ENCODE peak calls at places on chromosomes 16 and 17, in ten cellular contexts. J is fibroblast of the aortic adventitia, R is neural crest cell, A is fibroblast of lung, V is fibroblast of pulmonary artery, Q is left kidney, E is T-helper 17 cell, M is T-helper 1 cell, P is OCI-LY7, X is activated T-cell treated with anti-CD3 and anti-CD28 coated beads for 48 hours. U is an unnamed sample.

GRCh38 chr16:46649571-46649970 is 28.4 kb upstream of the SHCBP1 start:
- DNase-seq in J (peak; percentile 84), R (no peak), A (peak; percentile 82), V (peak; percentile 49), Q (no peak), E (no peak), M (no peak), P (no peak), X (no peak), U (no peak)

GRCh38 chr17:34639706-34640425 is 60.5 kb downstream of the TMEM132E start:
- DNase-seq in J (no peak), R (no peak), A (no peak), V (no peak), Q (no peak), E (no peak), M (no peak), P (no peak), X (no peak), U (no peak)

GRCh38 chr16:180101-180920 is at the start of gene HBQ1:
- DNase-seq in J (no peak), R (peak; percentile 75), A (no peak), V (peak; percentile 25), Q (peak; percentile 75), E (peak; percentile 26), M (no peak), P (no peak), X (peak; percentile 49), U (peak; percentile 18)

GRCh38 chr17:76535788-76536510 is 1.6 kb downstream of the CYGB start:
- DNase-seq in J (no peak), R (no peak), A (no peak), V (no peak), Q (no peak), E (no peak), M (no peak), P (no peak), X (no peak), U (no peak)

GRCh38 chr16:74734361-74735161 is 33.9 kb upstream of the MLKL start:
- DNase-seq in J (no peak), R (no peak), A (no peak), V (no peak), Q (peak; percentile 79), E (no peak), M (no peak), P (no peak), X (no peak), U (no peak)

GRCh38 chr17:69175812-69176517 is 34.3 kb upstream of the ABCA6 start:
- DNase-seq in J (peak; percentile 92), R (no peak), A (peak; percentile 88), V (peak; percentile 94), Q (no peak), E (no peak), M (no peak), P (no peak), X (no peak), U (peak; percentile 91)

GRCh38 chr16:996672-997071 is 15.1 kb downstream of the SOX8 start:
- DNase-seq in J (no peak), R (no peak), A (no peak), V (no peak), Q (no peak), E (no peak), M (peak; percentile 26), P (no peak), X (no peak), U (no peak)

GRCh38 chr17:51197754-51198153 is 31.5 kb downstream of the NME2 start:
- DNase-seq in J (no peak), R (no peak), A (no peak), V (no peak), Q (no peak), E (no peak), M (no peak), P (no peak), X (no peak), U (no peak)

GRCh38 chr16:1991135-1991551 is 1.4 kb downstream of the SYNGR3 start:
- DNase-seq in J (no peak), R (no peak), A (no peak), V (no peak), Q (peak; percentile 31), E (no peak), M (peak; percentile 51), P (peak; percentile 79), X (no peak), U (no peak)

GRCh38 chr17:50279181-50279526 is 4.9 kb downstream of the TMEM92 start:
- DNase-seq in J (no peak), R (no peak), A (no peak), V (peak; percentile 28), Q (no peak), E (no peak), M (no peak), P (no peak), X (no peak), U (no peak)

GRCh38 chr17:40859536-40859935 is 7.5 kb downstream of the KRT12 start:
- DNase-seq in J (peak; percentile 11), R (no peak), A (no peak), V (no peak), Q (peak; percentile 10), E (no peak), M (no peak), P (no peak), X (no peak), U (no peak)

GRCh38 chr16:50683689-50684374 is 2.7 kb upstream of the SNX20 start:
- DNase-seq in J (no peak), R (no peak), A (no peak), V (no peak), Q (no peak), E (no peak), M (no peak), P (peak; percentile 34), X (no peak), U (no peak)

GRCh38 chr16:66432429-66432828 is 5.3 kb downstream of the BEAN1 start:
- DNase-seq in J (no peak), R (no peak), A (no peak), V (no peak), Q (no peak), E (no peak), M (no peak), P (no peak), X (no peak), U (no peak)

GRCh38 chr17:17511971-17512858 is 16.0 kb upstream of the RASD1 start:
- DNase-seq in J (peak; percentile 93), R (no peak), A (peak; percentile 83), V (peak; percentile 78), Q (no peak), E (no peak), M (no peak), P (no peak), X (no peak), U (peak; percentile 91)

GRCh38 chr16:3458852-3459361 is 15.4 kb downstream of the NAA60 start:
- DNase-seq in J (peak; percentile 35), R (no peak), A (peak; percentile 39), V (no peak), Q (peak; percentile 83), E (no peak), M (no peak), P (peak; percentile 42), X (no peak), U (peak; percentile 54)

GRCh38 chr16:87180069-87180468 is 137.1 kb downstream of the C16orf95 start:
- DNase-seq in J (no peak), R (no peak), A (no peak), V (no peak), Q (no peak), E (no peak), M (no peak), P (no peak), X (no peak), U (no peak)

GRCh38 chr17:79465011-79466006 is 145.5 kb downstream of the RBFOX3 start:
- DNase-seq in J (no peak), R (no peak), A (no peak), V (no peak), Q (peak; percentile 38), E (no peak), M (no peak), P (no peak), X (no peak), U (no peak)

GRCh38 chr17:9356488-9356911 is 219.1 kb downstream of the STX8 start:
- DNase-seq in J (no peak), R (no peak), A (no peak), V (no peak), Q (no peak), E (no peak), M (no peak), P (peak; percentile 48), X (no peak), U (no peak)

GRCh38 chr17:69501591-69502468 is 87.3 kb downstream of the MAP2K6 start:
- DNase-seq in J (peak; percentile 75), R (no peak), A (peak; percentile 99), V (peak; percentile 64), Q (peak; percentile 90), E (no peak), M (no peak), P (peak; percentile 61), X (no peak), U (peak; percentile 93)

GRCh38 chr16:30728321-30728720 is 19.9 kb upstream of the PHKG2 start:
- DNase-seq in J (no peak), R (no peak), A (no peak), V (no peak), Q (no peak), E (no peak), M (no peak), P (no peak), X (no peak), U (no peak)

GRCh38 chr17:81511550-81511799 is 1.1 kb downstream of the ACTG1 start:
- DNase-seq in J (peak; percentile 56), R (no peak), A (no peak), V (peak; percentile 50), Q (no peak), E (no peak), M (no peak), P (no peak), X (no peak), U (no peak)

GRCh38 chr17:79171152-79171551 is 96.5 kb downstream of the ENGASE start:
- DNase-seq in J (no peak), R (no peak), A (peak; percentile 21), V (no peak), Q (no peak), E (no peak), M (no peak), P (no peak), X (no peak), U (no peak)

GRCh38 chr16:4306439-4307214 is 9.2 kb upstream of the GLIS2 start:
- DNase-seq in J (no peak), R (no peak), A (no peak), V (no peak), Q (peak; percentile 92), E (no peak), M (peak; percentile 51), P (peak; percentile 83), X (peak; percentile 20), U (no peak)

GRCh38 chr17:36131436-36131835 is 27.8 kb downstream of the CCL4 start:
- DNase-seq in J (no peak), R (no peak), A (no peak), V (no peak), Q (no peak), E (no peak), M (no peak), P (no peak), X (no peak), U (no peak)

GRCh38 chr16:57462978-57463362 is 491 bp downstream of the POLR2C start:
- DNase-seq in J (no peak), R (no peak), A (no peak), V (no peak), Q (no peak), E (no peak), M (no peak), P (no peak), X (no peak), U (no peak)

GRCh38 chr17:35117984-35118383 is 1.7 kb downstream of the RAD51D start:
- DNase-seq in J (peak; percentile 26), R (no peak), A (peak; percentile 39), V (peak; percentile 55), Q (no peak), E (no peak), M (peak; percentile 10), P (peak; percentile 63), X (peak; percentile 19), U (peak; percentile 55)

GRCh38 chr16:46918905-46919792 is 35.0 kb downstream of the GPT2 start:
- DNase-seq in J (no peak), R (peak; percentile 37), A (no peak), V (no peak), Q (peak; percentile 84), E (no peak), M (no peak), P (peak; percentile 72), X (no peak), U (no peak)

GRCh38 chr17:73455050-73455687 is 143.4 kb upstream of the CDC42EP4 start:
- DNase-seq in J (no peak), R (no peak), A (no peak), V (no peak), Q (peak; percentile 81), E (no peak), M (no peak), P (no peak), X (no peak), U (no peak)

U was measured in choroid plexus epithelial cell.